ENCODE peak calls at places on chromosomes 16 and 17, in eight cellular contexts. One of them, this sample, is unnamed.
A peak's percentile ranks its signal among the peaks of the same experiment; 100 is the strongest.

GRCh38 chr16:58121132-58121531 is 8.0 kb downstream of the CFAP20 start:
- DNase-seq in SK-N-SH: no peak
- DNase-seq in tibial artery: no peak
- DNase-seq in cardiac fibroblast: no peak
- DNase-seq in neural progenitor cell: no peak
- DNase-seq in A673: no peak
- DNase-seq in astrocyte: no peak
- DNase-seq in fibroblast of the aortic adventitia: no peak
- DNase-seq in this sample: no peak

GRCh38 chr16:84086996-84087395 is 29.7 kb downstream of the MBTPS1 start:
- DNase-seq in SK-N-SH: no peak
- DNase-seq in tibial artery: no peak
- DNase-seq in cardiac fibroblast: no peak
- DNase-seq in neural progenitor cell: no peak
- DNase-seq in A673: no peak
- DNase-seq in astrocyte: no peak
- DNase-seq in fibroblast of the aortic adventitia: no peak
- DNase-seq in this sample: no peak

GRCh38 chr16:58503863-58504688 is 4.1 kb downstream of the NDRG4 start:
- DNase-seq in SK-N-SH: no peak
- DNase-seq in tibial artery: no peak
- DNase-seq in cardiac fibroblast: no peak
- DNase-seq in neural progenitor cell: no peak
- DNase-seq in A673: no peak
- DNase-seq in astrocyte: no peak
- DNase-seq in fibroblast of the aortic adventitia: no peak
- DNase-seq in this sample: no peak

GRCh38 chr16:89391-90302 is 11.6 kb downstream of the MPG start:
- DNase-seq in SK-N-SH: no peak
- DNase-seq in tibial artery: no peak
- DNase-seq in cardiac fibroblast: no peak
- DNase-seq in neural progenitor cell: no peak
- DNase-seq in A673: no peak
- DNase-seq in astrocyte: no peak
- DNase-seq in fibroblast of the aortic adventitia: no peak
- DNase-seq in this sample: no peak

GRCh38 chr16:53991181-53992056 is 287.5 kb downstream of the FTO start:
- DNase-seq in SK-N-SH: no peak
- DNase-seq in tibial artery: no peak
- DNase-seq in cardiac fibroblast: no peak
- DNase-seq in neural progenitor cell: peak; percentile 11
- DNase-seq in A673: no peak
- DNase-seq in astrocyte: peak; percentile 80
- DNase-seq in fibroblast of the aortic adventitia: peak; percentile 23
- DNase-seq in this sample: no peak

GRCh38 chr16:85438981-85439639 is 174.0 kb upstream of the GSE1 start:
- DNase-seq in SK-N-SH: no peak
- DNase-seq in tibial artery: no peak
- DNase-seq in cardiac fibroblast: no peak
- DNase-seq in neural progenitor cell: no peak
- DNase-seq in A673: no peak
- DNase-seq in astrocyte: no peak
- DNase-seq in fibroblast of the aortic adventitia: no peak
- DNase-seq in this sample: no peak

GRCh38 chr16:51328708-51329107 is 177.6 kb upstream of the SALL1 start:
- DNase-seq in SK-N-SH: no peak
- DNase-seq in tibial artery: no peak
- DNase-seq in cardiac fibroblast: no peak
- DNase-seq in neural progenitor cell: no peak
- DNase-seq in A673: no peak
- DNase-seq in astrocyte: peak; percentile 45
- DNase-seq in fibroblast of the aortic adventitia: no peak
- DNase-seq in this sample: no peak

GRCh38 chr17:19646788-19647696 is 1.5 kb upstream of the ALDH3A2 start:
- DNase-seq in SK-N-SH: no peak
- DNase-seq in tibial artery: no peak
- DNase-seq in cardiac fibroblast: peak; percentile 36
- DNase-seq in neural progenitor cell: peak; percentile 21
- DNase-seq in A673: peak; percentile 10
- DNase-seq in astrocyte: no peak
- DNase-seq in fibroblast of the aortic adventitia: peak; percentile 36
- DNase-seq in this sample: no peak

GRCh38 chr16:67767953-67768352 is 38.4 kb downstream of the RANBP10 start:
- DNase-seq in SK-N-SH: no peak
- DNase-seq in tibial artery: no peak
- DNase-seq in cardiac fibroblast: peak; percentile 86
- DNase-seq in neural progenitor cell: no peak
- DNase-seq in A673: no peak
- DNase-seq in astrocyte: peak; percentile 61
- DNase-seq in fibroblast of the aortic adventitia: peak; percentile 63
- DNase-seq in this sample: no peak

GRCh38 chr16:67969286-67970039 is 1.0 kb upstream of the SLC12A4 start:
- DNase-seq in SK-N-SH: no peak
- DNase-seq in tibial artery: no peak
- DNase-seq in cardiac fibroblast: no peak
- DNase-seq in neural progenitor cell: peak; percentile 53
- DNase-seq in A673: no peak
- DNase-seq in astrocyte: no peak
- DNase-seq in fibroblast of the aortic adventitia: peak; percentile 22
- DNase-seq in this sample: no peak

GRCh38 chr16:57775661-57776469 is 26.4 kb downstream of the KIFC3 start:
- DNase-seq in SK-N-SH: peak; percentile 58
- DNase-seq in tibial artery: no peak
- DNase-seq in cardiac fibroblast: no peak
- DNase-seq in neural progenitor cell: peak; percentile 95
- DNase-seq in A673: no peak
- DNase-seq in astrocyte: no peak
- DNase-seq in fibroblast of the aortic adventitia: no peak
- DNase-seq in this sample: no peak

GRCh38 chr17:58308173-58308984 is 20.2 kb downstream of the TSPOAP1 start:
- DNase-seq in SK-N-SH: peak; percentile 71
- DNase-seq in tibial artery: peak; percentile 11
- DNase-seq in cardiac fibroblast: no peak
- DNase-seq in neural progenitor cell: peak; percentile 66
- DNase-seq in A673: no peak
- DNase-seq in astrocyte: no peak
- DNase-seq in fibroblast of the aortic adventitia: no peak
- DNase-seq in this sample: no peak

GRCh38 chr16:866252-866651 is 65.7 kb upstream of the GNG13 start:
- DNase-seq in SK-N-SH: no peak
- DNase-seq in tibial artery: no peak
- DNase-seq in cardiac fibroblast: no peak
- DNase-seq in neural progenitor cell: no peak
- DNase-seq in A673: no peak
- DNase-seq in astrocyte: no peak
- DNase-seq in fibroblast of the aortic adventitia: no peak
- DNase-seq in this sample: no peak

GRCh38 chr17:75105269-75106080 is 4.3 kb upstream of the ARMC7 start:
- DNase-seq in SK-N-SH: peak; percentile 91
- DNase-seq in tibial artery: peak; percentile 43
- DNase-seq in cardiac fibroblast: peak; percentile 49
- DNase-seq in neural progenitor cell: peak; percentile 72
- DNase-seq in A673: peak; percentile 45
- DNase-seq in astrocyte: peak; percentile 12
- DNase-seq in fibroblast of the aortic adventitia: peak; percentile 36
- DNase-seq in this sample: no peak

DNA sequence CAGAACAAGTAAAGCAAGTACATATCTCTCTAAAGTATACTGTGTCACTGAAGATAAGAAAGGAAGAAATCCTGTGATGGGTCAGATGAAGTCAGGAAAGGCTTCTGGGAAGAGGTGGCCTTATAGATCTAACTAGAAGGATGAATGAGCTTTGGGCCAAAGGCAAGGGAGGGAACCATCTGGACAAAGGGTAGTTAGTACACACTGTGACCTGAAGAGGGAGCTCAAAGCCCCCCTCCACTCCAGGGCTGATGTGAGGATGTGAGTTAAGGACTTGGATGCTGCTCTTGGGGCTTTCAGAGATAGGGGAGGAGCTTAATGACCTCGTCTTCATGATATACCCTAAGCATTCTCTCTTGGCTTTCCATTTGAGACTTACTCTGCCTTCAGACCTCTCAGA is 185.3 kb upstream of the CACNG3 start:
- DNase-seq in SK-N-SH: peak; percentile 67
- DNase-seq in tibial artery: no peak
- DNase-seq in cardiac fibroblast: peak; percentile 2
- DNase-seq in neural progenitor cell: peak; percentile 81
- DNase-seq in A673: peak; percentile 89
- DNase-seq in astrocyte: peak; percentile 1
- DNase-seq in fibroblast of the aortic adventitia: no peak
- DNase-seq in this sample: no peak
- TF ChIP-seq CTCF in SK-N-SH: peak; percentile 46
- TF ChIP-seq CTCF in tibial artery: no peak
- TF ChIP-seq CTCF in cardiac fibroblast: no peak
- TF ChIP-seq CTCF in neural progenitor cell: peak; percentile 81
- TF ChIP-seq CTCF in A673: peak; percentile 83
- TF ChIP-seq CTCF in astrocyte: peak; percentile 29
- TF ChIP-seq CTCF in fibroblast of the aortic adventitia: no peak
- TF ChIP-seq CTCF in this sample: no peak

GRCh38 chr17:50864747-50865059 is 1.5 kb downstream of the TOB1 start:
- DNase-seq in SK-N-SH: no peak
- DNase-seq in tibial artery: no peak
- DNase-seq in cardiac fibroblast: no peak
- DNase-seq in neural progenitor cell: peak; percentile 40
- DNase-seq in A673: no peak
- DNase-seq in astrocyte: no peak
- DNase-seq in fibroblast of the aortic adventitia: no peak
- DNase-seq in this sample: no peak

GRCh38 chr17:50866261-50866949 is at the start of gene TOB1:
- DNase-seq in SK-N-SH: peak; percentile 99
- DNase-seq in tibial artery: peak; percentile 97
- DNase-seq in cardiac fibroblast: peak; percentile 95
- DNase-seq in neural progenitor cell: peak; percentile 99
- DNase-seq in A673: peak; percentile 96
- DNase-seq in astrocyte: peak; percentile 92
- DNase-seq in fibroblast of the aortic adventitia: peak; percentile 95
- DNase-seq in this sample: peak; percentile 84

GRCh38 chr17:50863931-50864330 is 2.2 kb downstream of the TOB1 start:
- DNase-seq in SK-N-SH: no peak
- DNase-seq in tibial artery: no peak
- DNase-seq in cardiac fibroblast: no peak
- DNase-seq in neural progenitor cell: no peak
- DNase-seq in A673: no peak
- DNase-seq in astrocyte: no peak
- DNase-seq in fibroblast of the aortic adventitia: no peak
- DNase-seq in this sample: no peak

GRCh38 chr17:50865868-50866260 is 290 bp downstream of the TOB1 start:
- DNase-seq in SK-N-SH: no peak
- DNase-seq in tibial artery: no peak
- DNase-seq in cardiac fibroblast: no peak
- DNase-seq in neural progenitor cell: no peak
- DNase-seq in A673: no peak
- DNase-seq in astrocyte: no peak
- DNase-seq in fibroblast of the aortic adventitia: no peak
- DNase-seq in this sample: no peak

GRCh38 chr17:50865060-50865867 is 890 bp downstream of the TOB1 start:
- DNase-seq in SK-N-SH: peak; percentile 72
- DNase-seq in tibial artery: peak; percentile 45
- DNase-seq in cardiac fibroblast: peak; percentile 51
- DNase-seq in neural progenitor cell: peak; percentile 82
- DNase-seq in A673: peak; percentile 70
- DNase-seq in astrocyte: peak; percentile 37
- DNase-seq in fibroblast of the aortic adventitia: peak; percentile 52
- DNase-seq in this sample: no peak
- TF ChIP-seq CTCF in SK-N-SH: no peak
- TF ChIP-seq CTCF in tibial artery: no peak
- TF ChIP-seq CTCF in cardiac fibroblast: no peak
- TF ChIP-seq CTCF in neural progenitor cell: no peak
- TF ChIP-seq CTCF in A673: no peak
- TF ChIP-seq CTCF in astrocyte: no peak
- TF ChIP-seq CTCF in fibroblast of the aortic adventitia: no peak
- TF ChIP-seq CTCF in this sample: no peak

DNA sequence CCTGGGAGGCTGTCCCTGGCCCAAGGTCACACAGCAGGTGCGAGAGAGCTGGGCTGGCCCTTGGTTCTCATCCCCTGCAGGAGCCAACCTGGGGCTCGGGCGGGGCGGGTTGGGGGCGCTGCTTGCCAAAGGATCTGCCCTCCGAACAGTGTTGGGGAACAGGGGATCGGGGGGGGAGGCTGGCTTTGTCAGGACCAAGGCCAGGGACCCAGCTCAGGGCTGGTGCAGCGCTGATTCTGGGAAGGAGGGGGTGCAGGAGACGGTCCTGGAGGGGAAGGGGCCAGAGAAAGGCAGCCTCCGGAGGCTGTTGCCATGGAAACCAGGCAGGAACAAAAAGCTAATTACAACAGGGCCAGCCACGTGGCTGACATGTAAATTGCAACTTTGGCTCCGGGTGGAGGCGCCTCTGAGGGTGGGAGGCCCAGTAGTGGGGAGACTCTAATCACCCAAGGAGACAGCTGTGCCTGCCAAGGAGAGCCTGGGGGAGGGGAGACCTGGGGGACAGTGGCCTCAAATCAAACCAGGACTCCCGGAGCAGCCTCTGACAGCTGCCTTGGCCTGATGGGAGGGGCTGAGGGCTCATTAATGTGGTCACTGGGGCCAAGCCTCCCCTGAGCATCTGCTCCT is 1.3 kb downstream of the TUBB3 start:
- DNase-seq in SK-N-SH: peak; percentile 67
- DNase-seq in tibial artery: no peak
- DNase-seq in cardiac fibroblast: peak; percentile 53
- DNase-seq in neural progenitor cell: peak; percentile 94
- DNase-seq in A673: peak; percentile 86
- DNase-seq in astrocyte: peak; percentile 19
- DNase-seq in fibroblast of the aortic adventitia: peak; percentile 48
- DNase-seq in this sample: no peak
- TF ChIP-seq CTCF in SK-N-SH: no peak
- TF ChIP-seq CTCF in tibial artery: no peak
- TF ChIP-seq CTCF in cardiac fibroblast: no peak
- TF ChIP-seq CTCF in neural progenitor cell: peak; percentile 4
- TF ChIP-seq CTCF in A673: no peak
- TF ChIP-seq CTCF in astrocyte: no peak
- TF ChIP-seq CTCF in fibroblast of the aortic adventitia: no peak
- TF ChIP-seq CTCF in this sample: no peak

GRCh38 chr17:21510686-21511367 is 134.7 kb downstream of the KCNJ12 start:
- DNase-seq in SK-N-SH: no peak
- DNase-seq in tibial artery: no peak
- DNase-seq in cardiac fibroblast: no peak
- DNase-seq in neural progenitor cell: peak; percentile 24
- DNase-seq in A673: peak; percentile 15
- DNase-seq in astrocyte: no peak
- DNase-seq in fibroblast of the aortic adventitia: no peak
- DNase-seq in this sample: no peak

GRCh38 chr17:21505819-21506815 is 130.0 kb downstream of the KCNJ12 start:
- DNase-seq in SK-N-SH: no peak
- DNase-seq in tibial artery: no peak
- DNase-seq in cardiac fibroblast: no peak
- DNase-seq in neural progenitor cell: no peak
- DNase-seq in A673: no peak
- DNase-seq in astrocyte: no peak
- DNase-seq in fibroblast of the aortic adventitia: no peak
- DNase-seq in this sample: no peak

GRCh38 chr17:21513012-21513570 is 136.9 kb downstream of the KCNJ12 start:
- DNase-seq in SK-N-SH: peak; percentile 94
- DNase-seq in tibial artery: peak; percentile 52
- DNase-seq in cardiac fibroblast: peak; percentile 72
- DNase-seq in neural progenitor cell: peak; percentile 90
- DNase-seq in A673: peak; percentile 81
- DNase-seq in astrocyte: peak; percentile 24
- DNase-seq in fibroblast of the aortic adventitia: peak; percentile 70
- DNase-seq in this sample: peak; percentile 64

GRCh38 chr17:21512307-21513011 is 136.3 kb downstream of the KCNJ12 start:
- DNase-seq in SK-N-SH: no peak
- DNase-seq in tibial artery: no peak
- DNase-seq in cardiac fibroblast: no peak
- DNase-seq in neural progenitor cell: no peak
- DNase-seq in A673: no peak
- DNase-seq in astrocyte: no peak
- DNase-seq in fibroblast of the aortic adventitia: no peak
- DNase-seq in this sample: no peak

GRCh38 chr17:21511368-21512195 is 135.4 kb downstream of the KCNJ12 start:
- DNase-seq in SK-N-SH: peak; percentile 89
- DNase-seq in tibial artery: peak; percentile 84
- DNase-seq in cardiac fibroblast: peak; percentile 82
- DNase-seq in neural progenitor cell: peak; percentile 94
- DNase-seq in A673: peak; percentile 87
- DNase-seq in astrocyte: peak; percentile 61
- DNase-seq in fibroblast of the aortic adventitia: peak; percentile 73
- DNase-seq in this sample: peak; percentile 35
- TF ChIP-seq CTCF in SK-N-SH: peak; percentile 63
- TF ChIP-seq CTCF in tibial artery: peak; percentile 77
- TF ChIP-seq CTCF in cardiac fibroblast: peak; percentile 82
- TF ChIP-seq CTCF in neural progenitor cell: peak; percentile 78
- TF ChIP-seq CTCF in A673: peak; percentile 78
- TF ChIP-seq CTCF in astrocyte: peak; percentile 57
- TF ChIP-seq CTCF in fibroblast of the aortic adventitia: peak; percentile 77
- TF ChIP-seq CTCF in this sample: no peak

This sample was measured in omental fat pad.